ENCODE peak calls at places on chromosomes 16 and 17, in four cellular contexts. One of them, this sample, is unnamed.

GRCh38 chr17:80877095-80877828 is 114.4 kb upstream of the CHMP6 start:
- DNase-seq in GM10248: peak
- DNase-seq in activated naive CD8-positive, alpha-beta T cell treated with anti-CD3 and anti-CD28 coated beads for 36 hours: peak
- DNase-seq in activated CD8-positive, alpha-beta memory T cell treated with anti-CD3 and anti-CD28 coated beads, Interleukin-2, amount 50 U/mL, for 48 hours: peak
- DNase-seq in this sample: no peak

GRCh38 chr17:39487946-39488345 is 26.7 kb downstream of the CDK12 start:
- DNase-seq in GM10248: no peak
- DNase-seq in activated naive CD8-positive, alpha-beta T cell treated with anti-CD3 and anti-CD28 coated beads for 36 hours: no peak
- DNase-seq in activated CD8-positive, alpha-beta memory T cell treated with anti-CD3 and anti-CD28 coated beads, Interleukin-2, amount 50 U/mL, for 48 hours: peak
- DNase-seq in this sample: no peak

GRCh38 chr16:3317315-3317999 is 12.2 kb downstream of the ZNF75A start:
- DNase-seq in GM10248: no peak
- DNase-seq in activated naive CD8-positive, alpha-beta T cell treated with anti-CD3 and anti-CD28 coated beads for 36 hours: no peak
- DNase-seq in activated CD8-positive, alpha-beta memory T cell treated with anti-CD3 and anti-CD28 coated beads, Interleukin-2, amount 50 U/mL, for 48 hours: no peak
- DNase-seq in this sample: no peak

GRCh38 chr17:62321451-62321850 is 58.9 kb upstream of the EFCAB3 start:
- DNase-seq in GM10248: no peak
- DNase-seq in activated naive CD8-positive, alpha-beta T cell treated with anti-CD3 and anti-CD28 coated beads for 36 hours: no peak
- DNase-seq in activated CD8-positive, alpha-beta memory T cell treated with anti-CD3 and anti-CD28 coated beads, Interleukin-2, amount 50 U/mL, for 48 hours: no peak
- DNase-seq in this sample: no peak

GRCh38 chr17:40422990-40423611 is 5.4 kb upstream of the TOP2A start:
- DNase-seq in GM10248: no peak
- DNase-seq in activated naive CD8-positive, alpha-beta T cell treated with anti-CD3 and anti-CD28 coated beads for 36 hours: no peak
- DNase-seq in activated CD8-positive, alpha-beta memory T cell treated with anti-CD3 and anti-CD28 coated beads, Interleukin-2, amount 50 U/mL, for 48 hours: peak
- DNase-seq in this sample: no peak

GRCh38 chr16:11596572-11597226 is 10.0 kb upstream of the LITAF start:
- DNase-seq in GM10248: no peak
- DNase-seq in activated naive CD8-positive, alpha-beta T cell treated with anti-CD3 and anti-CD28 coated beads for 36 hours: no peak
- DNase-seq in activated CD8-positive, alpha-beta memory T cell treated with anti-CD3 and anti-CD28 coated beads, Interleukin-2, amount 50 U/mL, for 48 hours: no peak
- DNase-seq in this sample: peak

GRCh38 chr16:83666449-83666848 is 141.3 kb upstream of the HSBP1 start:
- DNase-seq in GM10248: no peak
- DNase-seq in activated naive CD8-positive, alpha-beta T cell treated with anti-CD3 and anti-CD28 coated beads for 36 hours: no peak
- DNase-seq in activated CD8-positive, alpha-beta memory T cell treated with anti-CD3 and anti-CD28 coated beads, Interleukin-2, amount 50 U/mL, for 48 hours: no peak
- DNase-seq in this sample: no peak

GRCh38 chr16:56994311-56994710 is 5.0 kb downstream of the NLRC5 start:
- DNase-seq in GM10248: no peak
- DNase-seq in activated naive CD8-positive, alpha-beta T cell treated with anti-CD3 and anti-CD28 coated beads for 36 hours: no peak
- DNase-seq in activated CD8-positive, alpha-beta memory T cell treated with anti-CD3 and anti-CD28 coated beads, Interleukin-2, amount 50 U/mL, for 48 hours: no peak
- DNase-seq in this sample: no peak

GRCh38 chr17:67824735-67825626 is at the start of gene BPTF:
- DNase-seq in GM10248: peak
- DNase-seq in activated naive CD8-positive, alpha-beta T cell treated with anti-CD3 and anti-CD28 coated beads for 36 hours: peak
- DNase-seq in activated CD8-positive, alpha-beta memory T cell treated with anti-CD3 and anti-CD28 coated beads, Interleukin-2, amount 50 U/mL, for 48 hours: peak
- DNase-seq in this sample: peak

GRCh38 chr16:87628940-87629339 is 26.6 kb downstream of the JPH3 start:
- DNase-seq in GM10248: no peak
- DNase-seq in activated naive CD8-positive, alpha-beta T cell treated with anti-CD3 and anti-CD28 coated beads for 36 hours: no peak
- DNase-seq in activated CD8-positive, alpha-beta memory T cell treated with anti-CD3 and anti-CD28 coated beads, Interleukin-2, amount 50 U/mL, for 48 hours: no peak
- DNase-seq in this sample: no peak

GRCh38 chr16:11333696-11334095 is 11.6 kb upstream of the RMI2 start:
- DNase-seq in GM10248: no peak
- DNase-seq in activated naive CD8-positive, alpha-beta T cell treated with anti-CD3 and anti-CD28 coated beads for 36 hours: no peak
- DNase-seq in activated CD8-positive, alpha-beta memory T cell treated with anti-CD3 and anti-CD28 coated beads, Interleukin-2, amount 50 U/mL, for 48 hours: no peak
- DNase-seq in this sample: no peak

GRCh38 chr17:77543779-77544178 is 403.0 kb downstream of the SEC14L1 start:
- DNase-seq in GM10248: no peak
- DNase-seq in activated naive CD8-positive, alpha-beta T cell treated with anti-CD3 and anti-CD28 coated beads for 36 hours: no peak
- DNase-seq in activated CD8-positive, alpha-beta memory T cell treated with anti-CD3 and anti-CD28 coated beads, Interleukin-2, amount 50 U/mL, for 48 hours: no peak
- DNase-seq in this sample: no peak

GRCh38 chr16:86335266-86336172 is 174.8 kb upstream of the FOXF1 start:
- DNase-seq in GM10248: no peak
- DNase-seq in activated naive CD8-positive, alpha-beta T cell treated with anti-CD3 and anti-CD28 coated beads for 36 hours: no peak
- DNase-seq in activated CD8-positive, alpha-beta memory T cell treated with anti-CD3 and anti-CD28 coated beads, Interleukin-2, amount 50 U/mL, for 48 hours: no peak
- DNase-seq in this sample: no peak

GRCh38 chr16:53078247-53078646 is 23.5 kb downstream of the CHD9 start:
- DNase-seq in GM10248: no peak
- DNase-seq in activated naive CD8-positive, alpha-beta T cell treated with anti-CD3 and anti-CD28 coated beads for 36 hours: no peak
- DNase-seq in activated CD8-positive, alpha-beta memory T cell treated with anti-CD3 and anti-CD28 coated beads, Interleukin-2, amount 50 U/mL, for 48 hours: no peak
- DNase-seq in this sample: no peak

GRCh38 chr17:77205396-77206124 is 64.8 kb downstream of the SEC14L1 start:
- DNase-seq in GM10248: no peak
- DNase-seq in activated naive CD8-positive, alpha-beta T cell treated with anti-CD3 and anti-CD28 coated beads for 36 hours: no peak
- DNase-seq in activated CD8-positive, alpha-beta memory T cell treated with anti-CD3 and anti-CD28 coated beads, Interleukin-2, amount 50 U/mL, for 48 hours: no peak
- DNase-seq in this sample: no peak

GRCh38 chr17:4136373-4136772 is 6.5 kb downstream of the ZZEF1 start:
- DNase-seq in GM10248: no peak
- DNase-seq in activated naive CD8-positive, alpha-beta T cell treated with anti-CD3 and anti-CD28 coated beads for 36 hours: no peak
- DNase-seq in activated CD8-positive, alpha-beta memory T cell treated with anti-CD3 and anti-CD28 coated beads, Interleukin-2, amount 50 U/mL, for 48 hours: no peak
- DNase-seq in this sample: no peak

GRCh38 chr17:73956595-73957465 is 246.6 kb upstream of the RPL38 start:
- DNase-seq in GM10248: peak
- DNase-seq in activated naive CD8-positive, alpha-beta T cell treated with anti-CD3 and anti-CD28 coated beads for 36 hours: peak
- DNase-seq in activated CD8-positive, alpha-beta memory T cell treated with anti-CD3 and anti-CD28 coated beads, Interleukin-2, amount 50 U/mL, for 48 hours: peak
- DNase-seq in this sample: peak

This sample was measured in DND-41.